ENCODE peak calls at places on chromosomes 5 and 9, in eight cellular contexts. P is adipocyte, I is thyroid gland, E is fibroblast of mammary gland, R is cardiac muscle cell, Z is aorta, A is lower leg skin, B is SJSA1. L is an unnamed sample.

GRCh38 chr9:13149454-13149853 is 130.0 kb downstream of the MPDZ start:
- DNase-seq in R (no peak), P (no peak), E (no peak), I (no peak), Z (no peak), A (no peak), B (no peak), L (no peak)

GRCh38 chr9:83242066-83242465 is 179.1 kb upstream of the RASEF start:
- DNase-seq in E (no peak), P (no peak), I (peak; percentile 33), B (no peak), A (no peak), Z (no peak), R (no peak), L (no peak)

GRCh38 chr5:143011621-143012020 is 241.4 kb downstream of the ARHGAP26 start:
- DNase-seq in A (no peak), R (no peak), Z (no peak), P (peak; percentile 46), I (no peak), B (no peak), E (peak; percentile 70), L (no peak)

GRCh38 chr9:137485343-137486140 is 26.4 kb upstream of the NSMF start:
- DNase-seq in P (no peak), B (no peak), Z (peak; percentile 73), A (no peak), E (no peak), R (no peak), I (no peak), L (no peak)

GRCh38 chr5:112419050-112419595 is at the start of gene EPB41L4A:
- DNase-seq in I (peak; percentile 57), R (peak; percentile 73), Z (peak; percentile 83), A (peak; percentile 85), E (no peak), B (peak; percentile 36), P (peak; percentile 8), L (no peak)

GRCh38 chr9:127311239-127311741 is 46.7 kb downstream of the GARNL3 start:
- DNase-seq in A (no peak), B (peak; percentile 64), I (peak; percentile 67), R (peak; percentile 27), P (peak; percentile 92), Z (no peak), E (peak; percentile 71), L (no peak)

GRCh38 chr5:80672140-80672736 is 17.5 kb upstream of the DHFR start:
- DNase-seq in I (peak; percentile 85), A (peak; percentile 89), E (peak; percentile 76), B (peak; percentile 43), P (peak; percentile 88), Z (peak; percentile 81), R (peak; percentile 79), L (no peak)

GRCh38 chr5:94021246-94021645 is 279.8 kb upstream of the POU5F2 start:
- DNase-seq in A (no peak), I (no peak), Z (no peak), P (peak; percentile 10), R (no peak), E (peak; percentile 66), B (peak; percentile 5), L (no peak)

GRCh38 chr9:121748080-121748479 is 96.6 kb downstream of the DAB2IP start:
- DNase-seq in E (peak; percentile 34), B (no peak), R (no peak), A (no peak), Z (no peak), I (no peak), P (no peak), L (no peak)

GRCh38 chr5:141040093-141040762 is 10.9 kb upstream of the PCDHB1 start:
- DNase-seq in I (peak; percentile 61), E (peak; percentile 17), P (peak; percentile 22), Z (peak; percentile 78), R (peak; percentile 89), B (no peak), A (no peak), L (no peak)
- H3K4me3 ChIP-seq in I (peak overlapping the region; percentile 17), E (no peak overlapping the region), P (peak overlapping the region; percentile 72), Z (no peak overlapping the region), R (peak overlapping the region; percentile 64), B (no peak overlapping the region), A (no peak overlapping the region), L (no peak overlapping the region)

GRCh38 chr9:131097259-131097947 is 1.1 kb downstream of the AIF1L start:
- DNase-seq in R (no peak), P (no peak), I (no peak), A (no peak), E (no peak), Z (no peak), B (no peak), L (no peak)

GRCh38 chr9:131096490-131097258 is at the start of gene AIF1L:
- DNase-seq in Z (peak; percentile 76), I (peak; percentile 96), A (no peak), E (no peak), P (peak; percentile 30), R (peak; percentile 78), B (no peak), L (no peak)

GRCh38 chr9:131094015-131094414 is 2.3 kb upstream of the AIF1L start:
- DNase-seq in R (no peak), E (no peak), P (no peak), Z (no peak), A (no peak), B (no peak), I (no peak), L (no peak)

GRCh38 chr9:131094622-131095021 is 1.7 kb upstream of the AIF1L start:
- DNase-seq in A (peak; percentile 90), Z (no peak), I (peak; percentile 57), P (peak; percentile 72), E (peak; percentile 79), R (no peak), B (no peak), L (peak; percentile 15)

DNA sequence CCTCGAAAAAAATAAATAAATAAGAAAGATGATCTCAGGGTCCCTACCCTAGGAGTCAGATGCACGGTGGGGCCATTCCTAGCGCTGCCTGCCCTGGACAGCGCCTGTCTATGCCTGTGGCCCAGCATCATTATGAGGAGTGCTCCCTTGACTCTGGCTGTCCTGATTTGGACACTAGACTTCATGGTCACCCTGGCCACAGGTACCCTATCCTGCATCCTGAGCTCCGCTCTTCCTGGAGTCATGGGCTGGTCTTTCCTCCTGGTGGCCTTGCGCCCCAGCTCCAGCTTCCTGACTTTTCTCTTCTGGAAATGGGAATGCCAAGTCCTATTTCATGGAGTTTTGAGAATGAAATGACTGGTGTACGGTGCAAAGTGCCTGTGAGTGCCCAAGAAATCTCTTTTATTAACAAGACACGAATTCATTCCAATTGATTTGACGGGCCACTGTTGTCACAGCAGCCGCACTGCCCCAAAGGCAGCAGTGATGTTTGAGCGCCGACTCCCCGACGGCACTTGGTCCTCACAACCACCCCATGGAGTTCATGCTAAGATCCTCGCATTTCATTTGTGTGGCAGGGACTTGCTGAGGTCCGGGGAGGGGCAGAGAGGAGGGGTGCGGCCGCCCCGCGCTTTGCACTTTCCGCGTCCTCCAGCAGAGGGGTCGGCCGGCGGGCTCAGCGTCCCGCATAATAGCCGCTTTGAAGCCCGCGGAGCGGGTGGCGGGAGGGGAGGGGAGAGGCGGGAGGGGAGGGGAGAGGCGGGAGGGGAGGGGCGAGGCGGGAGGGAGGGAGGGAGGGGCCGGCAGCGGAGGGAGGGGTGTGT is 453 bp upstream of the AIF1L start:
- DNase-seq in E (no peak), P (peak; percentile 51), R (peak; percentile 76), I (peak; percentile 59), Z (no peak), B (no peak), A (no peak), L (no peak)
- H3K4me3 ChIP-seq in E (no peak overlapping the region), P (no peak overlapping the region), R (peak overlapping the region; percentile 57), I (peak overlapping the region; percentile 84), Z (peak overlapping the region; percentile 42), B (no peak overlapping the region), A (no peak overlapping the region), L (no peak overlapping the region)

GRCh38 chr9:5489630-5490484 is 20.5 kb upstream of the PDCD1LG2 start:
- DNase-seq in A (no peak), I (no peak), R (no peak), P (no peak), B (no peak), Z (no peak), E (no peak), L (no peak)

GRCh38 chr9:5499157-5499556 is 11.2 kb upstream of the PDCD1LG2 start:
- DNase-seq in P (no peak), B (no peak), I (no peak), E (no peak), A (no peak), Z (no peak), R (no peak), L (no peak)

GRCh38 chr9:5488616-5489015 is 21.7 kb upstream of the PDCD1LG2 start:
- DNase-seq in R (no peak), I (no peak), E (no peak), Z (no peak), P (no peak), B (no peak), A (no peak), L (no peak)

GRCh38 chr9:5492965-5493364 is 17.4 kb upstream of the PDCD1LG2 start:
- DNase-seq in B (no peak), P (no peak), Z (no peak), I (no peak), R (no peak), E (no peak), A (no peak), L (no peak)

GRCh38 chr9:5493597-5494511 is 16.5 kb upstream of the PDCD1LG2 start:
- DNase-seq in A (no peak), B (no peak), R (no peak), P (peak; percentile 49), I (no peak), Z (no peak), E (peak; percentile 96), L (no peak)
- H3K4me3 ChIP-seq in A (no peak overlapping the region), B (no peak overlapping the region), R (no peak overlapping the region), P (no peak overlapping the region), I (no peak overlapping the region), Z (no peak overlapping the region), E (no peak overlapping the region), L (no peak overlapping the region)

DNA sequence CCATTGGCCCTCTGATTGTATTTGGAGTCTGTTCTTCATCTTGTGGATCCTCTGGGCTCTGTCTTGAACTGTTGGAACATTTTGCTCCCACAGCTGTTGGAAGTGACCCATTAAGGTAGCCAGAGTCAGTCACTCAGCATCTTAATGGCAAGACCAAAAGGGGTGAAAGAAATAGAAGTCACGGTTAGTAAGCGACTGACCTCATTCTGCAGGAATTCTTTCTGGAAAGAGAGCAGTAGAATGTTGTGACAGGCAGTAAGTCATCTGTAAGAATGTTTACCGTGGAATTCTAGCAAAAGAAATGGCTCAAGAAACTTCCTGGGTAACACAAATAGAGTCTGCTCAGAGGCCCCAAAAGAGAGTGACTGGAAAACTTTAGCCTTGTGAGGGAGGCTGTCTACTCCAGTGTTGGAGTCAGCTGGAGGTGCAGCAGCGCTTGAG is 28.6 kb upstream of the TNC start:
- DNase-seq in P (peak; percentile 88), A (no peak), I (no peak), Z (no peak), E (peak; percentile 92), B (peak; percentile 79), R (no peak), L (peak; percentile 90)
- H3K4me3 ChIP-seq in P (no peak overlapping the region), A (no peak overlapping the region), I (no peak overlapping the region), Z (no peak overlapping the region), E (no peak overlapping the region), B (no peak overlapping the region), R (no peak overlapping the region), L (no peak overlapping the region)

DNA sequence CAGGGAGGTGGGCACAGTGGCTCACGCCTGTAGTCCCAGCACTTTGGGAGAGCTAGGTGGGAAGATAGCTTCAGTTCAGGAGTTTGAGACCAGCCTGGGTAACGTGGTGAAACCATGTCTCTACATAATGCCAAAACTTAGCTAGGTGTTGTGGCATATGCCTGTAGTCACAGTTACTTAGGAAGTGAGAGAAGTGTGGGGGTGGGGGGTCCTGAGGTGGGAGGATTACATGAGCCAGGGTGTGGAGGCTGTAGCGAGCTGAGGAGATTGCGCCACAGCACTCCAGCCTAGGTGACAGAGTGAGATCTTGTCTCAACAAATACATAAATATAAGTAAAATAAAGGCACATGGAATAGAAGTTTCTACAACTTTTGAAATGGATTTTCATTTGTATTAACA is 23.1 kb downstream of the VCAN start:
- DNase-seq in I (no peak), R (no peak), E (no peak), A (no peak), P (no peak), Z (no peak), B (no peak), L (no peak)
- H3K4me3 ChIP-seq in I (no peak overlapping the region), R (no peak overlapping the region), E (no peak overlapping the region), A (no peak overlapping the region), P (no peak overlapping the region), Z (no peak overlapping the region), B (no peak overlapping the region), L (no peak overlapping the region)

L was measured in BJ.